ENCODE peak calls at places on chromosome 6, in seven cellular contexts. H is small intestine; G is uterus; P is G401; A is stimulated activated CD4-positive, alpha-beta T cell treated with anti-CD3 and anti-CD28 coated beads, TNF-alpha, amount 100 ng/mL, for 24 hours; L is ELF-1; N is hippocampal formation. U is an unnamed sample.

GRCh38 chr6:143399176-143399575 is 51.3 kb downstream of the ADAT2 start:
- DNase-seq in L (no peak), N (no peak), G (no peak), P (no peak), A (no peak), H (no peak), U (no peak)

GRCh38 chr6:32816746-32817204 is at the start of gene HLA-DOB:
- DNase-seq in A (no peak), P (no peak), G (no peak), L (no peak), H (peak), N (peak), U (no peak)

GRCh38 chr6:129641344-129641743 is 68.6 kb downstream of the ARHGAP18 start:
- DNase-seq in N (no peak), H (no peak), L (no peak), G (no peak), P (no peak), A (no peak), U (no peak)

GRCh38 chr6:54910326-54910952 is 63.9 kb downstream of the FAM83B start:
- DNase-seq in A (no peak), N (no peak), G (no peak), P (peak), H (peak), L (no peak), U (no peak)

GRCh38 chr6:146861716-146862115 is 262.9 kb downstream of the ADGB start:
- DNase-seq in A (no peak), H (no peak), P (no peak), N (no peak), G (no peak), L (no peak), U (no peak)

GRCh38 chr6:1004885-1005635 is 306.8 kb upstream of the FOXQ1 start:
- DNase-seq in L (no peak), H (no peak), P (no peak), G (no peak), N (no peak), A (no peak), U (no peak)

GRCh38 chr6:116101790-116102189 is 1.1 kb downstream of the NT5DC1 start:
- DNase-seq in P (peak), H (no peak), G (no peak), A (no peak), L (no peak), N (no peak), U (no peak)

GRCh38 chr6:13267142-13267621 is 61.2 kb downstream of the TBC1D7 start:
- DNase-seq in H (no peak), A (no peak), N (no peak), G (no peak), L (no peak), P (no peak), U (no peak)

GRCh38 chr6:135922170-135922569 is 70.7 kb downstream of the PDE7B start:
- DNase-seq in G (peak), P (peak), H (no peak), A (no peak), L (peak), N (peak), U (no peak)

GRCh38 chr6:78908621-78909020 is 41.3 kb downstream of the IRAK1BP1 start:
- DNase-seq in A (no peak), G (no peak), N (no peak), L (no peak), H (no peak), P (no peak), U (no peak)

GRCh38 chr6:39389372-39389767 is 66.9 kb upstream of the KCNK16 start:
- DNase-seq in N (no peak), H (no peak), P (no peak), L (peak), A (no peak), G (no peak), U (no peak)

GRCh38 chr6:131173680-131174079 is 38.4 kb downstream of the AKAP7 start:
- DNase-seq in N (no peak), H (no peak), P (no peak), G (no peak), A (no peak), L (no peak), U (no peak)

GRCh38 chr6:85945454-85946185 is 302.9 kb upstream of the SYNCRIP start:
- DNase-seq in G (no peak), P (peak), A (no peak), H (no peak), N (no peak), L (no peak), U (no peak)

GRCh38 chr6:152748843-152749242 is 1.8 kb upstream of the VIP start:
- DNase-seq in G (no peak), P (peak), L (no peak), N (no peak), H (no peak), A (no peak), U (no peak)

GRCh38 chr6:51866867-51867266 is 220.5 kb downstream of the PKHD1 start:
- DNase-seq in G (no peak), H (no peak), P (no peak), N (no peak), A (no peak), L (no peak), U (no peak)

GRCh38 chr6:19869464-19869863 is 32.3 kb downstream of the ID4 start:
- DNase-seq in G (no peak), L (no peak), A (no peak), N (no peak), H (no peak), P (no peak), U (no peak)

GRCh38 chr6:151679081-151679480 is 128.4 kb upstream of the ESR1 start:
- DNase-seq in H (no peak), N (no peak), G (peak), A (peak), P (no peak), L (no peak), U (no peak)

GRCh38 chr6:22071655-22072054 is 225.2 kb downstream of the PRL start:
- DNase-seq in N (peak), P (peak), H (no peak), A (no peak), L (peak), G (peak), U (no peak)

GRCh38 chr6:106724848-106725247 is 95.5 kb downstream of the QRSL1 start:
- DNase-seq in H (peak), G (no peak), P (no peak), A (no peak), N (no peak), L (no peak), U (no peak)

GRCh38 chr6:150177260-150178246 is 34.7 kb downstream of the PPP1R14C start:
- DNase-seq in G (no peak), A (no peak), N (no peak), L (peak), P (no peak), H (peak), U (no peak)

GRCh38 chr6:93964296-93964695 is 544.9 kb upstream of the EPHA7 start:
- DNase-seq in H (no peak), P (no peak), L (no peak), G (no peak), A (no peak), N (no peak), U (no peak)

GRCh38 chr6:42410861-42411260 is 40.9 kb downstream of the TRERF1 start:
- DNase-seq in G (no peak), A (no peak), N (no peak), H (no peak), L (no peak), P (no peak), U (no peak)

GRCh38 chr6:56868687-56869086 is 86.2 kb upstream of the BEND6 start:
- DNase-seq in L (no peak), P (no peak), G (no peak), A (no peak), H (no peak), N (no peak), U (no peak)

GRCh38 chr6:44441091-44441855 is 53.8 kb downstream of the CDC5L start:
- DNase-seq in N (no peak), A (no peak), G (no peak), P (no peak), L (no peak), H (no peak), U (no peak)

GRCh38 chr6:7978736-7979135 is 68.1 kb upstream of the TXNDC5 start:
- DNase-seq in A (no peak), P (no peak), L (no peak), H (no peak), N (no peak), G (no peak), U (no peak)

GRCh38 chr6:17986656-17987575 is 519 bp downstream of the KIF13A start:
- DNase-seq in P (peak), G (peak), A (no peak), L (peak), H (peak), N (peak), U (peak)

GRCh38 chr6:161169060-161169459 is 104.8 kb downstream of the AGPAT4 start:
- DNase-seq in A (no peak), G (no peak), P (peak), H (no peak), L (no peak), N (no peak), U (no peak)

GRCh38 chr6:48135352-48136084 is 24.5 kb upstream of the PTCHD4 start:
- DNase-seq in P (no peak), G (no peak), N (no peak), H (no peak), A (no peak), L (no peak), U (no peak)

GRCh38 chr6:1817033-1817761 is 207.5 kb downstream of the FOXC1 start:
- DNase-seq in H (no peak), L (no peak), N (no peak), P (no peak), A (no peak), G (no peak), U (no peak)

GRCh38 chr6:129766959-129767728 is 57.2 kb upstream of the ARHGAP18 start:
- DNase-seq in A (peak), P (no peak), L (peak), G (peak), N (peak), H (no peak), U (no peak)

GRCh38 chr6:96775727-96776400 is 61.4 kb downstream of the GPR63 start:
- DNase-seq in G (no peak), A (no peak), H (peak), P (no peak), N (no peak), L (no peak), U (no peak)

U was measured in ureter.